ENCODE peak calls at places on chromosomes 12 and 14, in eight cellular contexts. V is heart right ventricle; C is IMR-90; W is HuH-7.5; Q is cardiac fibroblast; O is bronchial epithelial cell; Z is body of pancreas; J is stimulated activated CD8-positive, alpha-beta memory T cell treated with anti-CD3 and anti-CD28 coated beads, Interleukin-7, amount 100 ng/mL, for 4 hours. B is an unnamed sample.

GRCh38 chr12:46549527-46550265 is 177.1 kb upstream of the SLC38A2 start:
- DNase-seq in V (no peak), C (peak), W (no peak), Q (peak), O (peak), Z (no peak), J (no peak), B (peak)

GRCh38 chr12:91216871-91217270 is 34.3 kb upstream of the DCN start:
- DNase-seq in V (no peak), C (peak), W (no peak), Q (peak), O (peak), Z (no peak), J (no peak), B (no peak)

GRCh38 chr14:105528859-105529505 is 2.6 kb downstream of the TMEM121 start:
- DNase-seq in V (no peak), C (no peak), W (no peak), Q (peak), O (no peak), Z (no peak), J (peak), B (no peak)

GRCh38 chr12:50568338-50569155 is 63.8 kb downstream of the DIP2B start:
- DNase-seq in V (no peak), C (peak), W (no peak), Q (no peak), O (no peak), Z (no peak), J (no peak), B (peak)

GRCh38 chr12:111546758-111547383 is 52.2 kb downstream of the ATXN2 start:
- DNase-seq in V (no peak), C (peak), W (no peak), Q (peak), O (peak), Z (no peak), J (no peak), B (peak)

GRCh38 chr12:512933-513332 is 53.2 kb downstream of the B4GALNT3 start:
- DNase-seq in V (no peak), C (no peak), W (no peak), Q (no peak), O (no peak), Z (no peak), J (no peak), B (no peak)

GRCh38 chr14:21343035-21343794 is 40.6 kb downstream of the SUPT16H start:
- DNase-seq in V (no peak), C (no peak), W (no peak), Q (no peak), O (no peak), Z (no peak), J (no peak), B (no peak)

GRCh38 chr12:22733756-22734155 is 108.8 kb downstream of the ETNK1 start:
- DNase-seq in V (no peak), C (no peak), W (no peak), Q (peak), O (no peak), Z (no peak), J (no peak), B (no peak)

GRCh38 chr14:92794547-92794941 is 439 bp downstream of the GOLGA5 start:
- DNase-seq in V (no peak), C (peak), W (peak), Q (peak), O (no peak), Z (peak), J (no peak), B (peak)